ENCODE peak calls at places on chromosomes 7 and 10, in nine cellular contexts. U, X, Y, D, W, N, R, G and P are unnamed samples.
A peak's percentile ranks its signal among the peaks of the same experiment; 100 is the strongest.

GRCh38 chr10:17086865-17087264 is 42.7 kb downstream of the CUBN start:
- DNase-seq in U (no peak), X (no peak), Y (no peak), D (no peak), W (no peak), N (no peak), R (no peak), G (no peak), P (no peak)

GRCh38 chr7:41756783-41757182 is 53.9 kb upstream of the INHBA start:
- DNase-seq in U (no peak), X (no peak), Y (no peak), D (no peak), W (no peak), N (no peak), R (no peak), G (no peak), P (no peak)

GRCh38 chr7:106480616-106481031 is 180.3 kb downstream of the CCDC71L start:
- DNase-seq in U (no peak), X (no peak), Y (no peak), D (no peak), W (no peak), N (no peak), R (peak; percentile 60), G (no peak), P (no peak)

GRCh38 chr10:7512487-7512886 is 101.7 kb upstream of the SFMBT2 start:
- DNase-seq in U (no peak), X (no peak), Y (no peak), D (no peak), W (no peak), N (no peak), R (no peak), G (no peak), P (no peak)

GRCh38 chr10:114486938-114487814 is 82.9 kb upstream of the AFAP1L2 start:
- DNase-seq in U (no peak), X (no peak), Y (peak; percentile 84), D (peak; percentile 14), W (no peak), N (no peak), R (peak; percentile 86), G (no peak), P (no peak)

GRCh38 chr7:43484678-43485355 is 98.1 kb upstream of the STK17A start:
- DNase-seq in U (no peak), X (no peak), Y (no peak), D (no peak), W (no peak), N (no peak), R (no peak), G (no peak), P (no peak)

GRCh38 chr10:18665815-18666558 is 6.8 kb downstream of the ARL5B start:
- DNase-seq in U (no peak), X (no peak), Y (peak; percentile 56), D (no peak), W (no peak), N (no peak), R (no peak), G (no peak), P (no peak)

GRCh38 chr7:99693427-99694200 is 13.8 kb upstream of the CYP3A5 start:
- DNase-seq in U (no peak), X (no peak), Y (no peak), D (peak; percentile 45), W (no peak), N (no peak), R (no peak), G (no peak), P (no peak)

GRCh38 chr10:45000138-45000763 is 472 bp upstream of the ZNF22 start:
- DNase-seq in U (no peak), X (peak; percentile 93), Y (peak; percentile 9), D (no peak), W (peak; percentile 86), N (peak; percentile 80), R (peak; percentile 71), G (no peak), P (no peak)
- TF ChIP-seq POLR2A in U (no peak), X (no peak), Y (no peak), D (no peak), W (no peak), N (no peak), R (no peak), G (no peak), P (no peak)

GRCh38 chr10:107544706-107545520 is 380.4 kb upstream of the SORCS1 start:
- DNase-seq in U (no peak), X (peak; percentile 10), Y (no peak), D (no peak), W (no peak), N (no peak), R (no peak), G (no peak), P (no peak)

GRCh38 chr10:107540981-107541380 is 376.5 kb upstream of the SORCS1 start:
- DNase-seq in U (no peak), X (no peak), Y (no peak), D (no peak), W (no peak), N (no peak), R (no peak), G (no peak), P (no peak)

GRCh38 chr10:107542607-107543006 is 378.1 kb upstream of the SORCS1 start:
- DNase-seq in U (no peak), X (no peak), Y (no peak), D (no peak), W (no peak), N (no peak), R (no peak), G (no peak), P (no peak)

GRCh38 chr10:107545717-107546116 is 381.2 kb upstream of the SORCS1 start:
- DNase-seq in U (no peak), X (no peak), Y (no peak), D (no peak), W (no peak), N (no peak), R (no peak), G (no peak), P (no peak)

GRCh38 chr10:107542016-107542415 is 377.5 kb upstream of the SORCS1 start:
- DNase-seq in U (no peak), X (no peak), Y (no peak), D (no peak), W (no peak), N (no peak), R (no peak), G (no peak), P (no peak)
- TF ChIP-seq POLR2A in U (no peak), X (no peak), Y (no peak), D (no peak), W (no peak), N (no peak), R (no peak), G (no peak), P (no peak)

GRCh38 chr7:30594540-30595460 is at the start of gene GARS1:
- DNase-seq in U (peak; percentile 86), X (peak; percentile 98), Y (peak; percentile 92), D (peak; percentile 94), W (peak; percentile 89), N (peak; percentile 95), R (peak; percentile 90), G (peak; percentile 87), P (peak; percentile 89)
- TF ChIP-seq POLR2A in U (peak; percentile 83), X (peak; percentile 96), Y (peak; percentile 94), D (peak; percentile 88), W (peak; percentile 68), N (peak; percentile 90), R (peak; percentile 96), G (peak; percentile 52), P (peak; percentile 98)

GRCh38 chr10:50624866-50625491 is 1.2 kb upstream of the SGMS1 start:
- DNase-seq in U (peak; percentile 41), X (peak; percentile 87), Y (peak; percentile 64), D (peak; percentile 86), W (no peak), N (peak; percentile 88), R (peak; percentile 76), G (peak; percentile 57), P (peak; percentile 64)

GRCh38 chr10:50621981-50622496 is 1.7 kb downstream of the SGMS1 start:
- DNase-seq in U (peak; percentile 75), X (peak; percentile 81), Y (peak; percentile 96), D (peak; percentile 85), W (peak; percentile 97), N (peak; percentile 97), R (peak; percentile 94), G (peak; percentile 88), P (peak; percentile 82)

GRCh38 chr10:50624154-50624865 is 554 bp upstream of the SGMS1 start:
- DNase-seq in U (peak; percentile 87), X (peak; percentile 97), Y (peak; percentile 93), D (peak; percentile 96), W (peak; percentile 97), N (peak; percentile 98), R (peak; percentile 96), G (peak; percentile 94), P (peak; percentile 73)

GRCh38 chr10:50622497-50623298 is 1.1 kb downstream of the SGMS1 start:
- DNase-seq in U (no peak), X (peak; percentile 55), Y (peak; percentile 50), D (peak; percentile 17), W (peak; percentile 60), N (peak; percentile 74), R (peak; percentile 65), G (no peak), P (no peak)

DNA sequence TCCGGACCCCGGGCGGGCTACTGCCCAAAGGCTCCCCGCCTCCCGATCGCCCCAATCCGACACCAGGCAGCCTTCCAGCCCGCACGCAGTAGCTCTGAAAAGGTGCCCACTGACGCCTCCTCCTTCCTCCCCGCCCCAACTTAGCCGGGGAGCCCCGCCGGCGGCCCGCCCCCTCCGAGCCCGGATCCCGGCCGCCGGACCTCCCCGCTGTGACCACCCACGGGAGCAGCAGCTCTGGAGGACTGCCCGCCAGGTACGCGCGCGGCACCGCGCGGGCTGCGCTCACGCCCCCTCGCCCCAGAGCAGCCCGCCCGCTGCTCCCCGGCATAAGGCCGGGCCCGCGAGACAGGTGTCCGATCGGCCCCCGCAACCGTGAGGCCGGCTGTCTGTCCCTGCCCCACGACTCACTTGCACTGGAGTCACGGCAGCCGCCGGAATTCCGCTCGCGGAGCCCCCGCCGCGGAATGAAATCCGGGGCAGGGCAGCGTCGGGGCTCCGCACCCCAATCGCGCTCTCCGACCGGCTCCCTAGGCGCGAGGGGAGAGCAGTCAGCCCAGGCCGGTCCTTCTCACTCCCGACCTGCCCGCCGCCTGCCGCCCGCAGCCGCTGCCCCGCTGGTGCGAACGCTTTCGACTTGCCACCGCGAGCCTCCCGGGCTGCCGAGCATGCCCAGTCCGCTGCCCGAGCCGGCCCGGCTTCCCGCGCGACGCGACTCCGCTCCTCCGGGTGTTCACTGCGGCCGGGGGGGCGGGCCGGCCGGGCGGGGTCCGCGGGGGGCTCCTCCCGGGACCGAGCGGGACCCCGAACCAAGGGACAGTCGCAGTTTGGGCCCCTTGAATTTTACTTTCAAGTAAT is at the start of gene SGMS1:
- DNase-seq in U (peak; percentile 50), X (peak; percentile 93), Y (peak; percentile 83), D (peak; percentile 86), W (peak; percentile 83), N (peak; percentile 92), R (peak; percentile 82), G (peak; percentile 82), P (peak; percentile 60)
- TF ChIP-seq POLR2A in U (no peak), X (peak; percentile 66), Y (no peak), D (peak; percentile 61), W (no peak), N (peak; percentile 61), R (no peak), G (no peak), P (peak; percentile 65)